ENCODE peak calls at places on chromosomes 16 and 17, in six cellular contexts. I, H, L, E, T and Y are unnamed samples.

GRCh38 chr17:43456029-43456428 is 27.7 kb upstream of the DHX8 start:
- DNase-seq in I (no peak), H (no peak), L (no peak), E (no peak), T (no peak), Y (no peak)

GRCh38 chr17:20121359-20122235 is 112.4 kb downstream of the SPECC1 start:
- DNase-seq in I (peak; percentile 76), H (no peak), L (peak; percentile 73), E (peak; percentile 58), T (peak; percentile 74), Y (peak; percentile 46)

GRCh38 chr16:23324727-23325126 is 22.6 kb downstream of the SCNN1B start:
- DNase-seq in I (no peak), H (peak; percentile 86), L (peak; percentile 78), E (no peak), T (peak; percentile 50), Y (peak; percentile 84)

GRCh38 chr17:39737761-39738567 is at the start of gene GRB7:
- DNase-seq in I (no peak), H (no peak), L (peak; percentile 94), E (no peak), T (peak; percentile 97), Y (peak; percentile 87)

GRCh38 chr16:2091722-2092620 is 43.7 kb downstream of the PKD1 start:
- DNase-seq in I (no peak), H (no peak), L (peak; percentile 55), E (no peak), T (peak; percentile 39), Y (no peak)

GRCh38 chr17:28059675-28060074 is 17.2 kb downstream of the NLK start:
- DNase-seq in I (no peak), H (no peak), L (no peak), E (no peak), T (no peak), Y (no peak)

GRCh38 chr16:24991349-24991748 is 23.8 kb downstream of the ARHGAP17 start:
- DNase-seq in I (no peak), H (no peak), L (no peak), E (no peak), T (no peak), Y (no peak)

GRCh38 chr17:77400445-77400870 is 259.7 kb downstream of the SEC14L1 start:
- DNase-seq in I (no peak), H (no peak), L (peak; percentile 54), E (peak; percentile 79), T (no peak), Y (no peak)

GRCh38 chr17:43353364-43353763 is 45.4 kb upstream of the ARL4D start:
- DNase-seq in I (no peak), H (no peak), L (no peak), E (no peak), T (no peak), Y (no peak)

DNA sequence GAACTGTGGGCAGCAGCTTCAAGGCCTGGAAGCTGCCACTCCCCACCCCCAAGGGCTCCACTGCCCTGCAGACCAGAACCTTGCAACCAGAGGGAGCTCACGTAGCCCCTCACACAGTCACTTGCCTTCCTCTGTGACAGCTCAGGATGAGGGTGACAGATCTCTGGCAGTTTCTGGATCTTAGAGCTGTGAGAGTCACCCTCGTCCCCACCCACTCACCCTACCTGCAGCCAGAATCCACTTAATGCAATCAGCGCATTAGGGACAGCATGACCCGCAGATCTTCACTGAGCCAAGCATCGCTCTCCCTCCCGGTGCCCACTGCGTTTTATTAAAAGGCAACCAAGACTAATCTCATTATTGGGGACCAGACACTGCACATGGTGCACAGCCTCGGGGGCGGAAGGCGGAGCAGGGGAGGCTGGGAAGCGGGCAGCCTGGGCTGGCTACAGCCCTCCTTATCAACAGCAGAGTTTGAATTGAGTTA is 3.5 kb downstream of the CYB561 start:
- DNase-seq in I (no peak), H (no peak), L (no peak), E (no peak), T (no peak), Y (no peak)
- TF ChIP-seq CTCF in I (peak; percentile 11), H (no peak), L (no peak), E (no peak), T (peak; percentile 20), Y (no peak)

GRCh38 chr16:64892843-64893242 is 229.0 kb downstream of the CDH11 start:
- DNase-seq in I (peak; percentile 93), H (no peak), L (no peak), E (no peak), T (no peak), Y (no peak)
- TF ChIP-seq CTCF in I (peak; percentile 7), H (no peak), L (no peak), E (no peak), T (no peak), Y (no peak)

GRCh38 chr16:67201411-67202345 is 2.7 kb downstream of the ELMO3 start:
- DNase-seq in I (no peak), H (no peak), L (no peak), E (no peak), T (no peak), Y (no peak)

GRCh38 chr16:67198238-67198734 is 645 bp upstream of the ELMO3 start:
- DNase-seq in I (peak; percentile 35), H (no peak), L (peak; percentile 68), E (no peak), T (peak; percentile 55), Y (peak; percentile 76)

GRCh38 chr16:67199011-67199807 is at the start of gene ELMO3:
- DNase-seq in I (no peak), H (peak; percentile 89), L (peak; percentile 86), E (no peak), T (peak; percentile 85), Y (peak; percentile 69)

GRCh38 chr16:67200491-67200890 is 1.6 kb downstream of the ELMO3 start:
- DNase-seq in I (no peak), H (no peak), L (no peak), E (no peak), T (no peak), Y (no peak)

GRCh38 chr16:67199808-67200198 is 872 bp downstream of the ELMO3 start:
- DNase-seq in I (no peak), H (no peak), L (no peak), E (no peak), T (no peak), Y (peak; percentile 75)
- TF ChIP-seq CTCF in I (no peak), H (no peak), L (peak; percentile 4), E (no peak), T (peak; percentile 5), Y (peak; percentile 5)

GRCh38 chr16:80544326-80544725 is 3.5 kb downstream of the DYNLRB2 start:
- DNase-seq in I (no peak), H (no peak), L (no peak), E (no peak), T (no peak), Y (no peak)
- TF ChIP-seq CTCF in I (no peak), H (no peak), L (no peak), E (no peak), T (no peak), Y (no peak)

GRCh38 chr16:72836985-72837384 is 210.9 kb downstream of the ZFHX3 start:
- DNase-seq in I (no peak), H (no peak), L (no peak), E (no peak), T (no peak), Y (no peak)
- TF ChIP-seq CTCF in I (no peak), H (no peak), L (no peak), E (no peak), T (peak; percentile 4), Y (no peak)

GRCh38 chr16:67666032-67666537 is 465 bp downstream of the ENKD1 start:
- DNase-seq in I (peak; percentile 39), H (no peak), L (no peak), E (no peak), T (peak; percentile 70), Y (no peak)
- TF ChIP-seq CTCF in I (no peak), H (no peak), L (no peak), E (no peak), T (no peak), Y (no peak)

DNA sequence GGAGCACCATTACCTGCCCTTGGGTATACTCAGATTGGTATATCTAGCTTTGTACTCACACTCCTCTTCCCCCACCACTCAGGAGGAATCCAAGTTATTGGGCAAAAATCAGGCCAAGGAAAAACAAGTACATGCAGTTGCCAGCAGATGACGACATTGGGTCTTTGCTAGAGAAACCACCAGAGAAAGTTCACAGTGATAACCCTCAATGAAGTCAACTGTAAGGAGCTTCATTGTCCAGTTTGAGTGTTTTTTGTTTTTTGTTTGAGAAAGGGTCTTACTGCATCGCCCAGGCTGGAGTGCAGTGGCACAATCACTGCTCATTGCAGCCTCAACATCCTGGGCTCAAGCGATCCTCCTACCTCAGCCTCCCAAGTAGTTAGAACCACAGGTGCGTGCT is 34.6 kb upstream of the TOX3 start:
- DNase-seq in I (no peak), H (no peak), L (no peak), E (no peak), T (peak; percentile 34), Y (no peak)
- TF ChIP-seq CTCF in I (no peak), H (no peak), L (no peak), E (no peak), T (peak; percentile 51), Y (no peak)